ENCODE peak calls at places on chromosomes 16 and 17, in six cellular contexts. One of them, this sample, is unnamed.
A peak's percentile ranks its signal among the peaks of the same experiment; 100 is the strongest.

GRCh38 chr17:57268176-57268575 is 11.9 kb downstream of the MSI2 start:
- DNase-seq in IMR-90: no peak
- DNase-seq in trophoblast cell: no peak
- DNase-seq in neuronal stem cell: no peak
- DNase-seq in H1: no peak
- DNase-seq in H9: no peak
- DNase-seq in this sample: no peak

GRCh38 chr17:68462381-68463210 is 5.3 kb upstream of the WIPI1 start:
- DNase-seq in H9: peak; percentile 84
- DNase-seq in IMR-90: peak; percentile 81
- DNase-seq in H1: peak; percentile 49
- DNase-seq in trophoblast cell: peak; percentile 63
- DNase-seq in neuronal stem cell: peak; percentile 88
- DNase-seq in this sample: peak; percentile 85

GRCh38 chr17:15649861-15650391 is 30.4 kb upstream of the FBXW10B start:
- DNase-seq in neuronal stem cell: no peak
- DNase-seq in IMR-90: peak; percentile 55
- DNase-seq in H1: no peak
- DNase-seq in H9: no peak
- DNase-seq in trophoblast cell: peak; percentile 73
- DNase-seq in this sample: peak; percentile 78

GRCh38 chr17:66200685-66201092 is 8.8 kb upstream of the CEP112 start:
- DNase-seq in trophoblast cell: peak; percentile 5
- DNase-seq in H9: peak; percentile 69
- DNase-seq in neuronal stem cell: peak; percentile 54
- DNase-seq in H1: no peak
- DNase-seq in IMR-90: peak; percentile 83
- DNase-seq in this sample: peak; percentile 81

GRCh38 chr17:2710804-2711607 is 558 bp downstream of the CLUH start:
- DNase-seq in H1: no peak
- DNase-seq in trophoblast cell: no peak
- DNase-seq in IMR-90: no peak
- DNase-seq in H9: no peak
- DNase-seq in neuronal stem cell: no peak
- DNase-seq in this sample: peak; percentile 45

GRCh38 chr16:57639172-57639571 is 10.7 kb downstream of the ADGRG1 start:
- DNase-seq in neuronal stem cell: peak; percentile 89
- DNase-seq in H1: no peak
- DNase-seq in trophoblast cell: no peak
- DNase-seq in H9: peak; percentile 78
- DNase-seq in IMR-90: no peak
- DNase-seq in this sample: peak; percentile 35

GRCh38 chr16:83928341-83929055 is 24.5 kb upstream of the OSGIN1 start:
- DNase-seq in trophoblast cell: peak; percentile 41
- DNase-seq in IMR-90: peak; percentile 85
- DNase-seq in neuronal stem cell: no peak
- DNase-seq in H1: no peak
- DNase-seq in H9: no peak
- DNase-seq in this sample: peak; percentile 74

GRCh38 chr16:29990883-29991570 is 4.4 kb downstream of the HIRIP3 start:
- DNase-seq in neuronal stem cell: no peak
- DNase-seq in IMR-90: no peak
- DNase-seq in trophoblast cell: no peak
- DNase-seq in H9: no peak
- DNase-seq in H1: no peak
- DNase-seq in this sample: no peak

GRCh38 chr17:31068291-31068690 is 26.5 kb upstream of the NF1 start:
- DNase-seq in H9: peak; percentile 82
- DNase-seq in H1: no peak
- DNase-seq in trophoblast cell: peak; percentile 28
- DNase-seq in neuronal stem cell: no peak
- DNase-seq in IMR-90: peak; percentile 41
- DNase-seq in this sample: peak; percentile 54

GRCh38 chr16:80932725-80933124 is 74.0 kb downstream of the CMC2 start:
- DNase-seq in IMR-90: peak; percentile 80
- DNase-seq in trophoblast cell: peak; percentile 81
- DNase-seq in H1: no peak
- DNase-seq in H9: no peak
- DNase-seq in neuronal stem cell: no peak
- DNase-seq in this sample: peak; percentile 24

GRCh38 chr17:40355804-40356758 is 8.5 kb downstream of the GJD3 start:
- DNase-seq in H9: no peak
- DNase-seq in IMR-90: no peak
- DNase-seq in neuronal stem cell: no peak
- DNase-seq in trophoblast cell: no peak
- DNase-seq in H1: no peak
- DNase-seq in this sample: no peak

GRCh38 chr17:17696871-17697633 is 15.8 kb downstream of the RAI1 start:
- DNase-seq in trophoblast cell: no peak
- DNase-seq in IMR-90: no peak
- DNase-seq in H9: no peak
- DNase-seq in H1: no peak
- DNase-seq in neuronal stem cell: no peak
- DNase-seq in this sample: no peak
- H4K91ac ChIP-seq in trophoblast cell: no peak overlapping the region
- H4K91ac ChIP-seq in IMR-90: no peak overlapping the region
- H4K91ac ChIP-seq in H9: no peak overlapping the region
- H4K91ac ChIP-seq in H1: no peak overlapping the region
- H4K91ac ChIP-seq in neuronal stem cell: no peak overlapping the region
- H4K91ac ChIP-seq in this sample: peak overlapping the region; percentile 44

GRCh38 chr16:10809706-10810105 is 8.9 kb downstream of the TVP23A start:
- DNase-seq in H9: no peak
- DNase-seq in trophoblast cell: no peak
- DNase-seq in neuronal stem cell: no peak
- DNase-seq in H1: no peak
- DNase-seq in IMR-90: no peak
- DNase-seq in this sample: no peak

GRCh38 chr16:10808218-10808617 is 10.4 kb downstream of the TVP23A start:
- DNase-seq in trophoblast cell: no peak
- DNase-seq in H1: no peak
- DNase-seq in H9: no peak
- DNase-seq in IMR-90: no peak
- DNase-seq in neuronal stem cell: no peak
- DNase-seq in this sample: no peak

GRCh38 chr16:10813123-10813455 is 5.5 kb downstream of the TVP23A start:
- DNase-seq in neuronal stem cell: no peak
- DNase-seq in IMR-90: no peak
- DNase-seq in H9: no peak
- DNase-seq in trophoblast cell: no peak
- DNase-seq in H1: no peak
- DNase-seq in this sample: no peak

GRCh38 chr16:10808850-10809249 is 9.7 kb downstream of the TVP23A start:
- DNase-seq in neuronal stem cell: no peak
- DNase-seq in H1: no peak
- DNase-seq in trophoblast cell: no peak
- DNase-seq in IMR-90: no peak
- DNase-seq in H9: no peak
- DNase-seq in this sample: no peak

DNA sequence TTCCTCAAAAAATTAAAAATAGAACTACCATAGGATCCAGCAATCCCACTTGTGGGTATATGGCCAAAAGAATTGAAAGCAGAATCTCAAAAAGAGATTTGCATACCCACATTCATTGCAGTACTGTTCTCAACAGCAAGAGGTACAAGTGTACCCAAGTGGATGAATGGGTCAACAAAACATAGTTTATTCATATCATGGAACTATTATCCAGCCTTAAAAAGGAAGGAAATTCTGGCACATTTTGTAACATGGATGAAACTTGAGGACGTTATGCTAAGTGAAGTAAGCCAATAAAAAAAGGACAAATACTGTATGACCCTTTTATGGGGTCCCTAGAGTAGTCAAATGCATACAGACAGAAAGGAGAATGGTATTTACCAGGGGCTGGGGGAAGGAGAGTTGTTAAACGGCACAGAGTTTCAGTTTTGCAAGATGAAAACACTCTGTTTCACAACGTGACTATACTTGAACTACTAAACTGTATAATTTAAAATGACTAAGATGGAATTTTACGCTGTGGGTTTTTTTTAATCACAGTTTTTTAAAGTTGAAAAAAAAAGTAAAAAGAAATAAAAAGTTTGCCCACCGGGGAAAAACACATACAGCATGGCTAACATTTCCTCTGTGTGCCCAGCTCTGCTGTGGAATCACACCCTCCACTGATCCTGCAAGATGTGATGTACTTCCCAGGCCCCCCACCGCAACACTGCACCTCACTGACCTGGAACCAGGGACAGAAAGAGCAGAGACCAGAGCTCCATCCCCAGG is 6.1 kb downstream of the TVP23A start:
- DNase-seq in neuronal stem cell: no peak
- DNase-seq in trophoblast cell: no peak
- DNase-seq in IMR-90: no peak
- DNase-seq in H1: no peak
- DNase-seq in H9: no peak
- DNase-seq in this sample: no peak
- H3K27ac ChIP-seq in neuronal stem cell: no peak overlapping the region
- H3K27ac ChIP-seq in trophoblast cell: no peak overlapping the region
- H3K27ac ChIP-seq in IMR-90: no peak overlapping the region
- H3K27ac ChIP-seq in H1: no peak overlapping the region
- H3K27ac ChIP-seq in H9: no peak overlapping the region
- H3K27ac ChIP-seq in this sample: no peak overlapping the region

GRCh38 chr17:4951486-4951885 is 567 bp downstream of the ENO3 start:
- DNase-seq in IMR-90: no peak
- DNase-seq in neuronal stem cell: no peak
- DNase-seq in H1: no peak
- DNase-seq in trophoblast cell: no peak
- DNase-seq in H9: no peak
- DNase-seq in this sample: no peak
- H2BK120ac ChIP-seq in IMR-90: peak overlapping the region; percentile 89
- H2BK120ac ChIP-seq in neuronal stem cell: peak overlapping the region; percentile 35
- H2BK120ac ChIP-seq in H1: no peak overlapping the region
- H2BK120ac ChIP-seq in trophoblast cell: no peak overlapping the region
- H2BK120ac ChIP-seq in H9: no peak overlapping the region
- H2BK120ac ChIP-seq in this sample: no peak overlapping the region

GRCh38 chr16:86201746-86202145 is 302.8 kb downstream of the IRF8 start:
- DNase-seq in H1: no peak
- DNase-seq in IMR-90: no peak
- DNase-seq in H9: no peak
- DNase-seq in trophoblast cell: no peak
- DNase-seq in neuronal stem cell: no peak
- DNase-seq in this sample: no peak

GRCh38 chr16:86203557-86204275 is 304.8 kb downstream of the IRF8 start:
- DNase-seq in neuronal stem cell: no peak
- DNase-seq in IMR-90: no peak
- DNase-seq in H1: no peak
- DNase-seq in H9: no peak
- DNase-seq in trophoblast cell: no peak
- DNase-seq in this sample: no peak

GRCh38 chr16:86202760-86203426 is 303.9 kb downstream of the IRF8 start:
- DNase-seq in H9: no peak
- DNase-seq in H1: no peak
- DNase-seq in IMR-90: no peak
- DNase-seq in trophoblast cell: no peak
- DNase-seq in neuronal stem cell: no peak
- DNase-seq in this sample: no peak

GRCh38 chr16:86200722-86201121 is 301.8 kb downstream of the IRF8 start:
- DNase-seq in trophoblast cell: no peak
- DNase-seq in IMR-90: peak; percentile 37
- DNase-seq in H9: peak; percentile 43
- DNase-seq in neuronal stem cell: no peak
- DNase-seq in H1: no peak
- DNase-seq in this sample: peak; percentile 35

GRCh38 chr16:86202267-86202666 is 303.3 kb downstream of the IRF8 start:
- DNase-seq in trophoblast cell: no peak
- DNase-seq in H9: no peak
- DNase-seq in IMR-90: no peak
- DNase-seq in neuronal stem cell: no peak
- DNase-seq in H1: no peak
- DNase-seq in this sample: no peak
- H4K91ac ChIP-seq in trophoblast cell: no peak overlapping the region
- H4K91ac ChIP-seq in H9: no peak overlapping the region
- H4K91ac ChIP-seq in IMR-90: no peak overlapping the region
- H4K91ac ChIP-seq in neuronal stem cell: no peak overlapping the region
- H4K91ac ChIP-seq in H1: no peak overlapping the region
- H4K91ac ChIP-seq in this sample: no peak overlapping the region

DNA sequence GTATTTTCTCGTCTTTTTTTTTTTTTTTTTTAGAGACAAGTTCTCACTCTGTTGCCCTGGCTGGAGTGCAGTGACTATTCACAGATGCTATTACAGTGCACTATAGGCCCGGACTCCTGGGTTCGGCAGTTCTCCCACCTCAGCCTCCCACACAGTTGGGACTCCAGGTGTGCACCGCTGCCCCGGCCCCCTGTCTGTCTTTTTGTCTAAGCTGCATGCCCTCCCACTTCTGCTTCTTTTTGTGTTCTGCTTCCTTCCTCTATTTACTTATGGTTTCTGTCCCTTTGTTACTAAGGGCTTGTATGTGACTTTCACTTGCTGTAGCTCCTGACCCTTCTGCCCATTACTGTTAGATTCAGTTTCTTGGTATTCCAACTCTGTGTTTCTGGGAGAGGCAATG is 20.5 kb downstream of the SLC7A6 start:
- DNase-seq in H9: no peak
- DNase-seq in trophoblast cell: no peak
- DNase-seq in neuronal stem cell: no peak
- DNase-seq in IMR-90: no peak
- DNase-seq in H1: no peak
- DNase-seq in this sample: no peak
- H3K27ac ChIP-seq in H9: no peak overlapping the region
- H3K27ac ChIP-seq in trophoblast cell: no peak overlapping the region
- H3K27ac ChIP-seq in neuronal stem cell: no peak overlapping the region
- H3K27ac ChIP-seq in IMR-90: no peak overlapping the region
- H3K27ac ChIP-seq in H1: no peak overlapping the region
- H3K27ac ChIP-seq in this sample: no peak overlapping the region

GRCh38 chr17:73546121-73546520 is 98.1 kb downstream of the SDK2 start:
- DNase-seq in neuronal stem cell: no peak
- DNase-seq in trophoblast cell: no peak
- DNase-seq in H9: no peak
- DNase-seq in IMR-90: no peak
- DNase-seq in H1: no peak
- DNase-seq in this sample: no peak
- H2BK120ac ChIP-seq in neuronal stem cell: no peak overlapping the region
- H2BK120ac ChIP-seq in trophoblast cell: no peak overlapping the region
- H2BK120ac ChIP-seq in H9: no peak overlapping the region
- H2BK120ac ChIP-seq in IMR-90: no peak overlapping the region
- H2BK120ac ChIP-seq in H1: no peak overlapping the region
- H2BK120ac ChIP-seq in this sample: no peak overlapping the region

This sample was measured in mesenchymal stem cell.